ENCODE peak calls at places on chromosomes 1 and 21, in nine cellular contexts. F is Right ventricle myocardium superior; E is Daoy; V is stimulated activated CD4-positive, alpha-beta T cell treated with anti-CD3 and anti-CD28 coated beads, Interleukin-15, amount 100 ng/mL, for 24 hours; P is stimulated activated CD8-positive, alpha-beta memory T cell treated with anti-CD3 and anti-CD28 coated beads, Interleukin-2, amount 100 ng/mL, for 1 hour; H is WTC11; S is mesothelial cell of epicardium; L is NCI-H1105 treated with DMSO at 0.1 percent for 48 hours; X is COR-L47. J is an unnamed sample.

GRCh38 chr21:35256468-35256988 is 207.4 kb upstream of the RUNX1 start:
- DNase-seq in F (peak), E (peak), V (no peak), P (no peak), H (no peak), S (peak), L (peak), X (peak), J (no peak)

GRCh38 chr21:36929622-36930021 is 36.8 kb downstream of the HLCS start:
- DNase-seq in F (no peak), E (peak), V (no peak), P (no peak), H (no peak), S (no peak), L (peak), X (no peak), J (no peak)

GRCh38 chr1:59645893-59646292 is 168.9 kb upstream of the HOOK1 start:
- DNase-seq in F (no peak), E (no peak), V (no peak), P (no peak), H (no peak), S (no peak), L (no peak), X (no peak), J (no peak)

GRCh38 chr1:214008791-214009612 is 21.2 kb downstream of the PROX1 start:
- DNase-seq in F (no peak), E (no peak), V (no peak), P (no peak), H (no peak), S (no peak), L (no peak), X (no peak), J (no peak)

GRCh38 chr1:155941845-155942507 is 538 bp downstream of the RXFP4 start:
- DNase-seq in F (no peak), E (no peak), V (no peak), P (no peak), H (no peak), S (no peak), L (no peak), X (no peak), J (no peak)

GRCh38 chr21:27362249-27362648 is 395.4 kb upstream of the ADAMTS5 start:
- DNase-seq in F (no peak), E (no peak), V (no peak), P (no peak), H (no peak), S (no peak), L (no peak), X (no peak), J (no peak)

GRCh38 chr1:204711947-204712701 is 26.6 kb upstream of the LRRN2 start:
- DNase-seq in F (peak), E (no peak), V (no peak), P (no peak), H (no peak), S (no peak), L (peak), X (peak), J (no peak)

GRCh38 chr1:115976900-115977480 is 677 bp downstream of the SLC22A15 start:
- DNase-seq in F (no peak), E (peak), V (no peak), P (no peak), H (no peak), S (no peak), L (no peak), X (no peak), J (no peak)

GRCh38 chr1:181126871-181127587 is 38.5 kb downstream of the IER5 start:
- DNase-seq in F (peak), E (peak), V (no peak), P (no peak), H (no peak), S (no peak), L (peak), X (peak), J (no peak)

GRCh38 chr1:62312698-62313097 is 6.5 kb downstream of the KANK4 start:
- DNase-seq in F (no peak), E (no peak), V (no peak), P (no peak), H (no peak), S (no peak), L (peak), X (no peak), J (no peak)

GRCh38 chr21:37087188-37087587 is 14.1 kb downstream of the TTC3 start:
- DNase-seq in F (no peak), E (peak), V (no peak), P (no peak), H (no peak), S (no peak), L (no peak), X (peak), J (no peak)

GRCh38 chr1:225413708-225414375 is 14.0 kb downstream of the LBR start:
- DNase-seq in F (no peak), E (no peak), V (no peak), P (no peak), H (no peak), S (no peak), L (no peak), X (no peak), J (no peak)

GRCh38 chr1:225617479-225617878 is 35.4 kb downstream of the ENAH start:
- DNase-seq in F (no peak), E (no peak), V (no peak), P (no peak), H (no peak), S (no peak), L (no peak), X (no peak), J (no peak)

GRCh38 chr1:19591482-19592093 is 52.5 kb upstream of the NBL1 start:
- DNase-seq in F (no peak), E (no peak), V (no peak), P (no peak), H (no peak), S (no peak), L (no peak), X (no peak), J (no peak)

GRCh38 chr1:41714613-41715389 is 203.9 kb downstream of the HIVEP3 start:
- DNase-seq in F (no peak), E (no peak), V (no peak), P (no peak), H (no peak), S (no peak), L (no peak), X (no peak), J (no peak)

GRCh38 chr21:35204850-35205564 is 155.9 kb upstream of the RUNX1 start:
- DNase-seq in F (peak), E (peak), V (peak), P (no peak), H (no peak), S (peak), L (no peak), X (no peak), J (no peak)

GRCh38 chr1:148362141-148362929 is 120.8 kb downstream of the PPIAL4G start:
- DNase-seq in F (no peak), E (peak), V (peak), P (no peak), H (peak), S (peak), L (no peak), X (no peak), J (no peak)

J was measured in central memory CD8-positive, alpha-beta T cell.